ENCODE peak calls at places on chromosome 16, in eight cellular contexts. Z is naive thymus-derived CD8-positive, alpha-beta T cell; L is stimulated activated CD8-positive, alpha-beta memory T cell treated with anti-CD3 and anti-CD28 coated beads, Interleukin-4, amount 100 ng/mL, for 1 hour; J is H9; I is lower lobe of right lung; K is GM04504; U is cardiac muscle cell; T is suprapubic skin. D is an unnamed sample.

GRCh38 chr16:85839681-85840240 is 40.3 kb downstream of the COX4I1 start:
- DNase-seq in Z (no peak), L (no peak), J (no peak), I (peak), K (no peak), U (no peak), T (no peak), D (no peak)

GRCh38 chr16:24969071-24969470 is 46.1 kb downstream of the ARHGAP17 start:
- DNase-seq in Z (no peak), L (no peak), J (no peak), I (no peak), K (no peak), U (no peak), T (peak), D (no peak)

GRCh38 chr16:69626256-69626655 is 60.5 kb downstream of the NFAT5 start:
- DNase-seq in Z (no peak), L (no peak), J (no peak), I (no peak), K (no peak), U (peak), T (no peak), D (no peak)

GRCh38 chr16:87534030-87534653 is 41.3 kb upstream of the ZCCHC14 start:
- DNase-seq in Z (no peak), L (no peak), J (no peak), I (no peak), K (no peak), U (no peak), T (no peak), D (no peak)

GRCh38 chr16:49443576-49443975 is 70.0 kb downstream of the C16orf78 start:
- DNase-seq in Z (no peak), L (no peak), J (no peak), I (no peak), K (no peak), U (no peak), T (no peak), D (no peak)

GRCh38 chr16:46972429-46972970 is 974 bp downstream of the DNAJA2 start:
- DNase-seq in Z (peak), L (no peak), J (no peak), I (no peak), K (no peak), U (peak), T (no peak), D (no peak)

GRCh38 chr16:10992112-10992511 is 47.7 kb downstream of the CLEC16A start:
- DNase-seq in Z (no peak), L (no peak), J (no peak), I (no peak), K (peak), U (no peak), T (no peak), D (no peak)

GRCh38 chr16:35724551-35724950 is 2265.1 kb downstream of the TP53TG3F start:
- DNase-seq in Z (no peak), L (no peak), J (no peak), I (no peak), K (no peak), U (no peak), T (no peak), D (no peak)

GRCh38 chr16:71276589-71277334 is 12.4 kb downstream of the CMTR2 start:
- DNase-seq in Z (no peak), L (no peak), J (no peak), I (no peak), K (no peak), U (no peak), T (no peak), D (no peak)